ENCODE peak calls at places on chromosomes 11 and 22, in seven cellular contexts. A, I, X, Y, U, P and B are unnamed samples.

GRCh38 chr22:42468841-42469240 is 36.6 kb upstream of the NFAM1 start:
- DNase-seq in A (no peak), I (no peak), X (peak; percentile 12), Y (no peak), U (no peak), P (no peak), B (peak; percentile 10)

GRCh38 chr11:46090375-46090774 is 30.9 kb downstream of the PHF21A start:
- DNase-seq in A (no peak), I (no peak), X (no peak), Y (no peak), U (no peak), P (no peak), B (no peak)

GRCh38 chr11:110948112-110948511 is 235.9 kb upstream of the ARHGAP20 start:
- DNase-seq in A (peak; percentile 32), I (no peak), X (peak; percentile 17), Y (no peak), U (no peak), P (no peak), B (no peak)

GRCh38 chr11:131763193-131763890 is 392.9 kb downstream of the NTM start:
- DNase-seq in A (no peak), I (no peak), X (no peak), Y (no peak), U (no peak), P (no peak), B (no peak)

GRCh38 chr11:2807801-2808241 is 77.8 kb downstream of the CDKN1C start:
- DNase-seq in A (peak; percentile 5), I (no peak), X (no peak), Y (no peak), U (peak; percentile 4), P (no peak), B (no peak)

GRCh38 chr11:125939081-125939521 is 6.7 kb upstream of the VSIG10L2 start:
- DNase-seq in A (no peak), I (no peak), X (no peak), Y (no peak), U (no peak), P (no peak), B (no peak)

GRCh38 chr22:40345801-40346177 is 511 bp upstream of the ADSL start:
- DNase-seq in A (no peak), I (no peak), X (peak; percentile 33), Y (peak; percentile 73), U (peak; percentile 37), P (peak; percentile 47), B (peak; percentile 11)

GRCh38 chr11:82720267-82720666 is 13.4 kb downstream of the FAM181B start:
- DNase-seq in A (no peak), I (peak; percentile 6), X (no peak), Y (no peak), U (no peak), P (no peak), B (no peak)

GRCh38 chr11:59174664-59175033 is 2.7 kb downstream of the DTX4 start:
- DNase-seq in A (no peak), I (no peak), X (no peak), Y (no peak), U (no peak), P (no peak), B (peak; percentile 80)

GRCh38 chr11:134645576-134645975 is 233.5 kb upstream of the B3GAT1 start:
- DNase-seq in A (no peak), I (no peak), X (no peak), Y (no peak), U (no peak), P (no peak), B (no peak)

GRCh38 chr11:62129610-62130497 is 6.0 kb downstream of the INCENP start:
- DNase-seq in A (no peak), I (no peak), X (no peak), Y (no peak), U (no peak), P (no peak), B (no peak)

GRCh38 chr11:36594316-36594989 is at the start of gene IFTAP:
- DNase-seq in A (peak; percentile 75), I (peak; percentile 94), X (peak; percentile 89), Y (peak; percentile 42), U (no peak), P (peak; percentile 91), B (peak; percentile 88)
- TF ChIP-seq CTCF in A (no peak), I (no peak), X (no peak), Y (no peak), U (no peak), P (no peak), B (no peak)

GRCh38 chr11:37999171-37999570 is 1401.1 kb upstream of the RAG2 start:
- DNase-seq in A (no peak), I (no peak), X (no peak), Y (no peak), U (no peak), P (no peak), B (no peak)

GRCh38 chr11:37995886-37996285 is 1397.8 kb upstream of the RAG2 start:
- DNase-seq in A (no peak), I (no peak), X (no peak), Y (no peak), U (no peak), P (no peak), B (no peak)
- TF ChIP-seq CTCF in A (no peak), I (no peak), X (no peak), Y (no peak), U (no peak), P (no peak), B (no peak)

DNA sequence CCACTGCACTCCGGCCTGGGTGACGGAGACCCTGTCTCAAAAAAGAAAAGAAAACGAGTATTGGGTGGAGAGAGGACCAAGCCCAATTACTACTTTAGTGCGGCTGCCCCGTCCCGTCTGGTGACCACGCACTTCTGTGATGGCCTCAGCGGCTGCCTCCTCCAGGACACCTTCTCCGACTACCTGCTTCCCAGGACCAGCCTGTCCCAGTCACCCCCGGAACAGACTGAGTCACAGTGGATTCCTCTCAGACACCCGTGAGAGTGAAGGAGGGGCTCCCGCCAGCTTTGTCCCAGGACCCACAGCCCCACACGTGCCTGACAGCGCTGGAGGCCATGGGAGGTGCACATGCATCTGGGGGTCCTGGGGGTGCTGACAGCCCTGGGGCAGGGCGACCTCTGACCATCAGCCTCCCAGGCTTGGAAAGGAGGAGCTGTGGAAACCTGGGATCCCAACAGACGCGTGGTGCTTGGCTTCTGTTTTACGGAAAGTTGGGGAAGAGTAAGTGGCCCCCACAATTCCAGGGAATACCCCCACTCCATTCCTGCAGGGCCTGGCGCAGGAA is 4.8 kb downstream of the DRD4 start:
- DNase-seq in A (no peak), I (no peak), X (no peak), Y (no peak), U (no peak), P (no peak), B (no peak)
- TF ChIP-seq CTCF in A (no peak), I (no peak), X (no peak), Y (no peak), U (no peak), P (no peak), B (no peak)

DNA sequence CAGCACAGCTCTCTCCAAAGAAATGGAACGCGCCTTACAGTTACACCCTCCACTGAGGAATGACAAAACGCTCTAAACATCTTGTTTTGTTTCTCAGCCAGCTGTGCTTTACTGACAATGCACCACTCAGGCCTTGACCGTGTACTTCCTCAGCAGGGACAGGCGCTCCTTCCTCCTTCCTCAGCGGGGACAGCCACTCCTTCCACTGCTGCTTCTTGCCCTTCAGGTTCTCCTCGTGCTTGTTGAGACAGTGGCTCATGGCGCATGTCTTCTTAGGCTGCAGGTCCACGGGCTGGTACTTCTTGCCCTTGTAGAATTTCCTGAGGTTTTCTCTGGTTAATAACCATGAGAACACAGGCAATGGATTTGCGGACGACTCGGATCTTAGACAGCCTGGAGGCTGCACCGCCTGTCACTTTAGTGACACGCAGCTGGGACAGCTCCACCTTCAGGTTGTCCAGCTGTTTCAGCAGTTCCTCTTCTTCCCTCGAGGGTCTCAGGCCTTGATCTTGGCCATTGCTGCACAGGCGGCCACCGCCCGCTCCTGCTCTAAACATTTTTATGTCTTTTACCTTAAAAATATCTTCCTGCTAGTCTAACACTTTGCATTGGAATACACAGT is 613.8 kb downstream of the BRD1 start:
- DNase-seq in A (no peak), I (no peak), X (no peak), Y (no peak), U (no peak), P (no peak), B (no peak)
- TF ChIP-seq CTCF in A (no peak), I (no peak), X (no peak), Y (no peak), U (no peak), P (no peak), B (no peak)

GRCh38 chr11:67354314-67355022 is 1.1 kb upstream of the POLD4 start:
- DNase-seq in A (peak; percentile 75), I (peak; percentile 93), X (peak; percentile 91), Y (peak; percentile 52), U (peak; percentile 25), P (no peak), B (peak; percentile 97)
- TF ChIP-seq CTCF in A (no peak), I (no peak), X (peak; percentile 45), Y (no peak), U (no peak), P (peak; percentile 4), B (peak; percentile 61)

GRCh38 chr22:31719850-31720471 is 30.0 kb downstream of the PRR14L start:
- DNase-seq in A (no peak), I (no peak), X (no peak), Y (no peak), U (no peak), P (no peak), B (no peak)

DNA sequence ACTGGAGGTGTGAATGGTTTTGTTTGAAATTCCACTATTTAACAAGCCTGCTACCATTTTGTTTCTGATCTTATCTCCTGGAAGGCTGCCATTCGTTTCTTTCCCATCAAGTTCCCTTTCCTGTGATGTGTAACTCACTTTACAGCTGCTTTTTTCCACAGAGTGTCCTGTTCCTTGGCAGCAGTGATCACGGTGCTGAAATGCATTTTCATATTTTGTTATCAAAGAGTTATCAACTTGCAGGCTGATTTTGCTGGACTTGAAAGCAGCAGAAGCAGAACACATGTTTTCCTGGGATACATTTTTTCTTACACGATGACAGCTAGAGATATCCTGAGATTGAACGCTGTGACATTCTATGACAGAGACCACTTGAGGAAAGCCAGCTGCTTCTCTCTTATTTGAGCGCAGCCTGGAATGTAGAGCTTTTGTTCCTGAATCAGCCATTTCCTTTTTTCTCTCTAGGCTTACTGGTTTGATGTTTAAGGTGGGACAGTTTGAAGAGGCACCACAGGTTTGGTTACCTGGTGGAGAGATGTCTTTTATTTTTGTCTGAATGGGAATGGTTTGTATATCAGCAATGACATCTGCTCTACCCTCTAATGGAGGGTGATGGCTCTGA is 34.7 kb downstream of the PRR14L start:
- DNase-seq in A (no peak), I (peak; percentile 66), X (no peak), Y (no peak), U (no peak), P (no peak), B (no peak)
- TF ChIP-seq CTCF in A (no peak), I (no peak), X (no peak), Y (no peak), U (no peak), P (no peak), B (no peak)

GRCh38 chr22:29202231-29203192 is 3.2 kb upstream of the EMID1 start:
- DNase-seq in A (no peak), I (peak; percentile 26), X (peak; percentile 49), Y (peak; percentile 91), U (no peak), P (no peak), B (no peak)
- TF ChIP-seq CTCF in A (no peak), I (peak; percentile 49), X (peak; percentile 46), Y (no peak), U (no peak), P (peak; percentile 28), B (peak; percentile 47)